ENCODE peak calls at places on chromosomes 6 and 20, in six cellular contexts. W is cardiac fibroblast; X is AG09319; H is fibroblast of the aortic adventitia; T is sciatic nerve; P is activated CD4-positive, alpha-beta memory T cell treated with anti-CD3 and anti-CD28 coated beads, Interleukin-2, amount 10 ng/mL, durations not matched to agents 7 days and 5 days. Q is an unnamed sample.

GRCh38 chr6:43496370-43497128 is 13.6 kb downstream of the LRRC73 start:
- DNase-seq in W (peak; percentile 51), T (no peak), H (peak; percentile 45), P (no peak), X (no peak), Q (peak; percentile 82)

GRCh38 chr20:62761759-62762131 is 34.5 kb upstream of the MRGBP start:
- DNase-seq in W (no peak), H (no peak), X (no peak), P (no peak), T (no peak), Q (no peak)

GRCh38 chr6:21935561-21936028 is 342.0 kb downstream of the SOX4 start:
- DNase-seq in X (peak; percentile 76), P (peak; percentile 17), T (no peak), H (peak; percentile 73), W (peak; percentile 63), Q (peak; percentile 10)

GRCh38 chr6:160919713-160920112 is 71.9 kb upstream of the MAP3K4 start:
- DNase-seq in H (peak; percentile 91), X (peak; percentile 69), W (peak; percentile 75), P (no peak), T (no peak), Q (peak; percentile 56)

GRCh38 chr20:62069741-62070216 is 4.1 kb upstream of the TAF4 start:
- DNase-seq in X (no peak), P (no peak), H (peak; percentile 37), W (peak; percentile 27), T (no peak), Q (no peak)

GRCh38 chr6:106398621-106399020 is 38.1 kb downstream of the CRYBG1 start:
- DNase-seq in T (no peak), W (no peak), X (no peak), P (no peak), H (no peak), Q (no peak)

GRCh38 chr6:16974387-16974673 is 127.5 kb upstream of the STMND1 start:
- DNase-seq in P (no peak), W (no peak), X (no peak), T (no peak), H (no peak), Q (no peak)

GRCh38 chr6:32974541-32975308 is 6.3 kb downstream of the BRD2 start:
- DNase-seq in P (no peak), T (no peak), W (no peak), X (no peak), H (no peak), Q (no peak)

GRCh38 chr6:170225852-170226417 is 64.9 kb downstream of the DLL1 start:
- DNase-seq in X (no peak), W (no peak), H (no peak), T (peak; percentile 47), P (no peak), Q (no peak)

GRCh38 chr20:24674921-24675605 is 205.6 kb downstream of the SYNDIG1 start:
- DNase-seq in W (no peak), T (peak; percentile 32), P (no peak), H (no peak), X (no peak), Q (no peak)

GRCh38 chr6:114355300-114355699 is 12.5 kb upstream of the HS3ST5 start:
- DNase-seq in H (no peak), T (no peak), P (no peak), X (no peak), W (no peak), Q (no peak)

GRCh38 chr20:33408716-33409654 is 7.7 kb upstream of the CDK5RAP1 start:
- DNase-seq in W (no peak), H (no peak), P (no peak), T (no peak), X (no peak), Q (no peak)

GRCh38 chr20:64151634-64152530 is 12.4 kb upstream of the MYT1 start:
- DNase-seq in P (no peak), W (no peak), T (no peak), X (no peak), H (no peak), Q (no peak)

GRCh38 chr6:51842487-51843469 is 244.6 kb downstream of the PKHD1 start:
- DNase-seq in T (no peak), W (no peak), P (no peak), X (no peak), H (no peak), Q (no peak)

GRCh38 chr6:112691289-112691688 is 344.2 kb downstream of the RFPL4B start:
- DNase-seq in W (peak; percentile 79), X (peak; percentile 78), T (no peak), P (no peak), H (peak; percentile 95), Q (peak; percentile 58)

GRCh38 chr20:16639027-16639941 is 66.0 kb upstream of the KIF16B start:
- DNase-seq in T (no peak), W (no peak), X (no peak), H (no peak), P (no peak), Q (no peak)

GRCh38 chr6:157265630-157266029 is 57.7 kb downstream of the TMEM242 start:
- DNase-seq in T (peak; percentile 33), H (no peak), P (no peak), W (no peak), X (no peak), Q (no peak)

GRCh38 chr6:12955996-12956395 is 239.4 kb downstream of the PHACTR1 start:
- DNase-seq in X (no peak), W (no peak), H (no peak), P (no peak), T (no peak), Q (no peak)

GRCh38 chr6:134529921-134530320 is 212.0 kb upstream of the SGK1 start:
- DNase-seq in H (no peak), T (no peak), W (no peak), X (no peak), P (no peak), Q (no peak)

GRCh38 chr6:107491791-107492674 is 2.1 kb downstream of the SOBP start:
- DNase-seq in H (peak; percentile 50), X (peak; percentile 61), W (peak; percentile 84), T (peak; percentile 78), P (no peak), Q (peak; percentile 37)

GRCh38 chr6:16523550-16524379 is 237.5 kb downstream of the ATXN1 start:
- DNase-seq in T (no peak), H (peak; percentile 99), W (peak; percentile 97), P (no peak), X (peak; percentile 74), Q (peak; percentile 69)

GRCh38 chr6:17484201-17484606 is 90.8 kb downstream of the CAP2 start:
- DNase-seq in T (no peak), W (no peak), P (no peak), X (no peak), H (no peak), Q (no peak)

GRCh38 chr6:26065952-26066380 is 21.3 kb upstream of the HFE start:
- DNase-seq in X (peak; percentile 56), T (peak; percentile 67), P (peak; percentile 64), W (peak; percentile 90), H (peak; percentile 89), Q (peak; percentile 66)

GRCh38 chr20:48845721-48846306 is 18.0 kb upstream of the PREX1 start:
- DNase-seq in X (no peak), W (peak; percentile 38), T (no peak), H (peak; percentile 84), P (no peak), Q (no peak)

GRCh38 chr6:167153523-167153959 is 4.2 kb downstream of the GPR31 start:
- DNase-seq in T (no peak), P (no peak), H (peak; percentile 17), X (no peak), W (peak; percentile 28), Q (no peak)

GRCh38 chr6:12290490-12290820 is 294 bp downstream of the EDN1 start:
- DNase-seq in P (no peak), W (no peak), X (no peak), T (no peak), H (no peak), Q (no peak)

GRCh38 chr6:4180653-4181255 is 45.4 kb upstream of the ECI2 start:
- DNase-seq in W (peak; percentile 55), P (no peak), T (no peak), H (peak; percentile 43), X (no peak), Q (no peak)

GRCh38 chr6:155050311-155050710 is 55.2 kb downstream of the TIAM2 start:
- DNase-seq in W (no peak), H (no peak), P (peak; percentile 37), X (no peak), T (no peak), Q (no peak)

GRCh38 chr6:129607581-129608186 is 102.3 kb downstream of the ARHGAP18 start:
- DNase-seq in P (no peak), T (no peak), X (no peak), H (peak; percentile 38), W (peak; percentile 60), Q (no peak)

GRCh38 chr6:49333345-49334120 is 129.5 kb downstream of the MMUT start:
- DNase-seq in X (no peak), H (peak; percentile 84), T (no peak), W (peak; percentile 26), P (no peak), Q (no peak)

Q was measured in hepatic stellate cell.